ENCODE peak calls at places on chromosomes 7 and 10, in nine cellular contexts. J is mammary epithelial cell; E is HL-60; L is CD4-positive, alpha-beta T cell; Q is progenitor cell of endocrine pancreas; B is WTC11; W is PC-3; M is B cell; X is tibial artery. Y is an unnamed sample.

GRCh38 chr7:27115161-27116018 is 12.9 kb upstream of the HOXA2 start:
- DNase-seq in J (peak; percentile 89), E (no peak), L (no peak), Q (peak; percentile 46), B (peak; percentile 46), W (peak; percentile 95), M (no peak), X (no peak), Y (peak; percentile 52)

GRCh38 chr10:107576746-107577145 is 412.2 kb upstream of the SORCS1 start:
- DNase-seq in J (peak; percentile 12), E (no peak), L (no peak), Q (no peak), B (no peak), W (peak; percentile 40), M (no peak), X (no peak), Y (no peak)

GRCh38 chr10:123916775-123917174 is 25.2 kb upstream of the CPXM2 start:
- DNase-seq in J (no peak), E (no peak), L (no peak), Q (no peak), B (no peak), W (no peak), M (no peak), X (no peak), Y (no peak)

GRCh38 chr10:76553231-76553630 is 1084.4 kb downstream of the KCNMA1 start:
- DNase-seq in J (no peak), E (no peak), L (no peak), Q (no peak), B (no peak), W (no peak), M (no peak), X (no peak), Y (no peak)

GRCh38 chr7:64951250-64951848 is 39.5 kb downstream of the ZNF117 start:
- DNase-seq in J (peak; percentile 34), E (peak; percentile 27), L (no peak), Q (no peak), B (no peak), W (peak; percentile 74), M (no peak), X (no peak), Y (no peak)

GRCh38 chr7:5497158-5498103 is 73.8 kb upstream of the TNRC18 start:
- DNase-seq in J (no peak), E (no peak), L (no peak), Q (no peak), B (no peak), W (no peak), M (no peak), X (no peak), Y (no peak)

GRCh38 chr10:104796817-104797216 is 155.7 kb downstream of the SORCS3 start:
- DNase-seq in J (no peak), E (no peak), L (no peak), Q (no peak), B (no peak), W (no peak), M (no peak), X (no peak), Y (no peak)

GRCh38 chr10:91555455-91555854 is 77.4 kb downstream of the PPP1R3C start:
- DNase-seq in J (peak; percentile 39), E (no peak), L (no peak), Q (no peak), B (no peak), W (peak; percentile 9), M (no peak), X (no peak), Y (no peak)

GRCh38 chr7:138834583-138834982 is 36.6 kb upstream of the ATP6V0A4 start:
- DNase-seq in J (no peak), E (no peak), L (no peak), Q (no peak), B (no peak), W (no peak), M (no peak), X (no peak), Y (no peak)

GRCh38 chr7:1973321-1974251 is 259.2 kb downstream of the MAD1L1 start:
- DNase-seq in J (no peak), E (no peak), L (no peak), Q (no peak), B (no peak), W (no peak), M (no peak), X (no peak), Y (no peak)

DNA sequence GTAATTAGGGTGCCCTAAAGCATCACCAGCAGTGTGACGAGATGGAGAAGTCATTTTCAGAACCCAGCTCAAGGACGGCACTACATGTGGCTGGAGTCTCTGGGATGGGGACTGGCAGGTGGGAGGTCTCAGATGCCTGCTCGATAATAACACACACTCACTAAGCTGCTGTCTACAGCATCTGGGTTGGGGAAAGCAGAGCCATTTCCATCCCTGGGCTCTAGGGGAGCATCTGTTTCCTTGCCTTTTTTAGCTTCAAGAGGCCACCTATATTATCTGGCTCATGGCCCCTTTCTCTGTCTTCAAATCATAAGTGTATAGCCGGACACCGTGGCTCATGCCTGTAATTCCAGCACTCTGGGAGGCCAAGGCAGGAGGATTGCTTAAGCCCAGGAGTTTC is 79.6 kb downstream of the SH3PXD2A start:
- DNase-seq in J (no peak), E (no peak), L (no peak), Q (no peak), B (no peak), W (no peak), M (no peak), X (no peak), Y (no peak)
- TF ChIP-seq CTCF in J (no peak), E (no peak), L (no peak), Q (no peak), B (no peak), W (no peak), M (no peak), X (no peak), Y (no peak)

GRCh38 chr10:20489961-20490360 is 407.1 kb downstream of the NEBL start:
- DNase-seq in J (no peak), E (no peak), L (no peak), Q (no peak), B (no peak), W (no peak), M (no peak), X (no peak), Y (no peak)

GRCh38 chr10:20486791-20487190 is 410.3 kb downstream of the NEBL start:
- DNase-seq in J (no peak), E (no peak), L (no peak), Q (no peak), B (no peak), W (no peak), M (no peak), X (no peak), Y (no peak)

GRCh38 chr10:20494474-20494873 is 402.6 kb downstream of the NEBL start:
- DNase-seq in J (peak; percentile 75), E (no peak), L (no peak), Q (no peak), B (no peak), W (peak; percentile 25), M (no peak), X (no peak), Y (no peak)

DNA sequence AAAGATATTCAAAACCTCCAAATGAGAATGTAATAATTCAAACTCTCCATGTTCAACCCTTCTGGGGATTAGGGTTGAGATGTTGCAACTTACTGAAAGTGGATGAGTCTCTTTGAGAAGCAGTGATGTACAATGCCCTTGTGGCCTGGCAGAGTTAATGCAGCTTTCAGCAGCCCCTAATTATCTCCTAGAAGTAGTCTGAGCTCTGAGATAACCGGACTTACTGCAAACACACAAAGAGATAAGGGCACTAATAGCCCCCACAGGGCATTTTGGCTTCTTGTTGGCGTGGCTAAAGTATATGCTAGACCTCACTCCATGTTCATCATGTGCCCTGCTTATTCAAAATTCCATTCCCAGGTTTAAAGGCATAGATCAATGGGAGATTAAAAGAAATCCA is 404.7 kb downstream of the NEBL start:
- DNase-seq in J (no peak), E (no peak), L (no peak), Q (no peak), B (no peak), W (no peak), M (no peak), X (no peak), Y (no peak)
- TF ChIP-seq CTCF in J (no peak), E (no peak), L (no peak), Q (peak; percentile 38), B (no peak), W (no peak), M (no peak), X (no peak), Y (no peak)

GRCh38 chr7:135369405-135369804 is 135.8 kb downstream of the STRA8 start:
- DNase-seq in J (no peak), E (no peak), L (no peak), Q (no peak), B (no peak), W (no peak), M (no peak), X (no peak), Y (no peak)
- TF ChIP-seq CTCF in J (no peak), E (no peak), L (no peak), Q (no peak), B (no peak), W (no peak), M (no peak), X (no peak), Y (no peak)

GRCh38 chr10:3043512-3044368 is 23.6 kb upstream of the PFKP start:
- DNase-seq in J (peak; percentile 56), E (peak; percentile 52), L (peak; percentile 23), Q (peak; percentile 30), B (peak; percentile 71), W (peak; percentile 62), M (peak; percentile 73), X (peak; percentile 60), Y (no peak)

GRCh38 chr10:3046210-3046779 is 21.1 kb upstream of the PFKP start:
- DNase-seq in J (no peak), E (no peak), L (no peak), Q (no peak), B (no peak), W (no peak), M (no peak), X (no peak), Y (no peak)

GRCh38 chr10:3046941-3047621 is 20.3 kb upstream of the PFKP start:
- DNase-seq in J (no peak), E (no peak), L (no peak), Q (no peak), B (no peak), W (no peak), M (no peak), X (no peak), Y (no peak)

GRCh38 chr10:3047622-3047995 is 19.7 kb upstream of the PFKP start:
- DNase-seq in J (no peak), E (no peak), L (no peak), Q (no peak), B (no peak), W (no peak), M (no peak), X (no peak), Y (no peak)

DNA sequence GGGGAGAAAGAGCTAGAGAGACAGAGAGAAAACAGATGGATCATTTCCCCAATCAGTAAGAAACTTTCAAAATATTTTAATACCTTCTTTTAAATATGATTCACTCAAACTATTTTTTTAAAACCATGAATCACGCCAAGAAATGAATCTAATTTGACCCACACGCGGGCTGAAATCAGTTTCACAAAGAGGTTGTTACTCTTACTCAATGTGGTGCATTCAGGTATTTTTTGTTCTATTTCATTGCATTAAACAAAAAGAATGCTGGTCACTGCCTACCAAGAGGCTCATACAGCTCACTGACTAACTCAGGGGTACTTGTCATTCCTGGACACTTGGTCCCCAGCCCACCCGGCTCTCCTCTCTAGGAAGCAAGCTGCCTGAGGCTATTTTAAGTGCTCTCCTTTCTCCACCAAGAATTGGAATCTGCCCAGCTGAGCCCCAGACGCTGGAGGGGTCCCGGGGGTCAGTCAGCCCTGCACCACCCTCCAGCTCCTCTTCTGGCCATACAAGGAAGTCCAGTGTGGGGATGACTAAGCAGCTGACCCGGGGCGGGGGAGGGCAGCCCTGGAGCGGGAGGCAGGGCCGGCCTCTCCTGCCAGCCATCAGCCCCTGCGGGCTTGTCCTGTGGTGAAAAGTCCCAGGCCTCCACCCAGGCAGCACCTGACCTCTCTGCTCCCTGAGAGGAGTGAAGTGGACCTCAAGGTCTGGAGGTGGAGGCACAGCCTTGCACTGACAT is 21.7 kb upstream of the PFKP start:
- DNase-seq in J (peak; percentile 62), E (no peak), L (no peak), Q (peak; percentile 24), B (peak; percentile 58), W (peak; percentile 52), M (no peak), X (peak; percentile 69), Y (no peak)
- TF ChIP-seq CTCF in J (no peak), E (no peak), L (no peak), Q (peak; percentile 39), B (no peak), W (no peak), M (no peak), X (no peak), Y (no peak)

Y was measured in coronary artery.